ENCODE peak calls at places on chromosome 22, in four cellular contexts. K is GM12878, S is K562, O is HepG2. N is an unnamed sample.

GRCh38 chr22:47124451-47124881 is 362.0 kb downstream of the TBC1D22A start:
- DNase-seq in K (no peak), S (no peak), O (no peak), N (no peak)

GRCh38 chr22:29820941-29821789 is 16.9 kb downstream of the ASCC2 start:
- DNase-seq in O (peak; percentile 86), K (peak; percentile 82), S (peak; percentile 95), N (no peak)

GRCh38 chr22:18070556-18071306 is 7.1 kb upstream of the PEX26 start:
- DNase-seq in S (no peak), O (peak; percentile 25), K (no peak), N (no peak)

GRCh38 chr22:21455334-21456089 is 11.7 kb upstream of the TMEM191C start:
- DNase-seq in S (no peak), O (no peak), K (no peak), N (no peak)

GRCh38 chr22:21933899-21934298 is 18.7 kb downstream of the PPM1F start:
- DNase-seq in K (no peak), S (no peak), O (no peak), N (no peak)

GRCh38 chr22:35930933-35931332 is 97.7 kb downstream of the RBFOX2 start:
- DNase-seq in S (peak; percentile 64), O (peak; percentile 78), K (peak; percentile 24), N (peak; percentile 55)

GRCh38 chr22:20887375-20887774 is 28.6 kb downstream of the SNAP29 start:
- DNase-seq in K (no peak), S (no peak), O (no peak), N (no peak)

GRCh38 chr22:48099251-48099650 is 1336.8 kb downstream of the TBC1D22A start:
- DNase-seq in O (no peak), K (no peak), S (no peak), N (no peak)

GRCh38 chr22:36147196-36147788 is 13.3 kb downstream of the APOL3 start:
- DNase-seq in O (no peak), S (no peak), K (no peak), N (no peak)

GRCh38 chr22:19693581-19693980 is 20.7 kb upstream of the SEPTIN5 start:
- DNase-seq in O (no peak), K (no peak), S (no peak), N (no peak)

GRCh38 chr22:30968015-30968923 is at the start of gene MORC2:
- DNase-seq in K (no peak), O (peak; percentile 58), S (peak; percentile 85), N (no peak)

GRCh38 chr22:30459206-30460052 is 12.4 kb downstream of the SEC14L3 start:
- DNase-seq in S (peak; percentile 47), O (peak; percentile 12), K (no peak), N (no peak)

GRCh38 chr22:19665784-19666662 is 48.3 kb upstream of the SEPTIN5 start:
- DNase-seq in K (no peak), O (no peak), S (no peak), N (no peak)

GRCh38 chr22:32558681-32559355 is 84.2 kb downstream of the FBXO7 start:
- DNase-seq in O (no peak), S (no peak), K (no peak), N (no peak)

GRCh38 chr22:32202539-32203180 is 2.2 kb downstream of the RFPL2 start:
- DNase-seq in O (peak; percentile 68), S (peak; percentile 22), K (no peak), N (peak; percentile 64)

GRCh38 chr22:32334640-32335365 is 22.9 kb upstream of the RFPL3 start:
- DNase-seq in S (no peak), O (no peak), K (no peak), N (no peak)

GRCh38 chr22:24532075-24532474 is 22.9 kb downstream of the GUCD1 start:
- DNase-seq in K (no peak), S (no peak), O (no peak), N (no peak)

GRCh38 chr22:35629406-35630234 is 12.5 kb upstream of the MB start:
- DNase-seq in S (peak; percentile 56), K (peak; percentile 61), O (no peak), N (no peak)

GRCh38 chr22:32754413-32755041 is 47.0 kb upstream of the TIMP3 start:
- DNase-seq in S (no peak), O (peak; percentile 83), K (no peak), N (no peak)

GRCh38 chr22:35218079-35218478 is 39.2 kb upstream of the HMGXB4 start:
- DNase-seq in K (no peak), O (no peak), S (no peak), N (no peak)

GRCh38 chr22:17875156-17875555 is 100.9 kb upstream of the BID start:
- DNase-seq in S (no peak), K (no peak), O (no peak), N (no peak)

GRCh38 chr22:50268655-50269113 is 1.5 kb downstream of the MAPK11 start:
- DNase-seq in S (no peak), K (no peak), O (no peak), N (no peak)

GRCh38 chr22:42863349-42863911 is 6.4 kb upstream of the ARFGAP3 start:
- DNase-seq in K (peak; percentile 46), S (no peak), O (no peak), N (no peak)

GRCh38 chr22:42615092-42615859 is 593 bp upstream of the POLDIP3 start:
- DNase-seq in O (peak; percentile 96), S (peak; percentile 96), K (peak; percentile 98), N (peak; percentile 79)

GRCh38 chr22:31081963-31082605 is 966 bp downstream of the SMTN start:
- DNase-seq in O (no peak), S (no peak), K (no peak), N (no peak)

DNA sequence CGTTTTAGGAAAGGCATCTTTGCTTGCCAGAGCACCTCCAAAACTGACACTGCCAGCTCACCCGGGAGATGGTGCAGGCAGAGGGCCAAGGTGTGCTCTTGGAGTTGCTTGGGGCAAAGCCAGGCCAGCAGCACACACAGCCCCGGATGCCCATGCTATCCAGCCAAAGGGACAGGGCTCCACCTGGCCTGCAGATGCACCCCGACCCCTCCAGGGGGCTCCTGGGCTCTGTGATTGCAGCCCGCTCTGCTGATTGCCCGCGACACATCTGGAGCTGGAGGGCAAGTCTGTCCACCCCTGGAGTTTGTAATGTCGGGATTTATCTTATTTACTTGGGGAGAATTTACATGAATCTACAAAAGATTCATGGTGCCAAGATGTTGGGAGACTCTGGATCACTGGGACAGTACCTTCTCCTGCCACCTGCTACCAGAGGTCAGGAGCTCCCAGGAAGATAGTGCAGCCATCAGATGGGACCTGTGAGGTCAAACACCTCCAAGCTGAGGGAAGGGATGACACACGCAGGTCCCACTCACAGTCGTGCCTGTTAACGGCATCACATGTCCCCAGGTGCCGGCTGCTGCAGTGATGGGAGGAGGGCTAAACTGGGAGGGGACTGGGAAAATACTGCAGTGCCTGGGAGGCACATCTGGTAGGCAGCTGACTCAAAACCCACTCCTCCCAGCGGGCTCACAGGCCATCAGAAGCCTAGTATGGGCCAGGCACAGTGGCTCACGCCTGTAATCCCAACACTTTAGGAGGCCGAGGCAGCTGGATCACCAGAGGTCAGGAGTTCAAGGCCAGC is 17.2 kb downstream of the CBX7 start:
- DNase-seq in S (peak; percentile 64), O (peak; percentile 55), K (no peak), N (peak; percentile 70)
- TF ChIP-seq TARDBP in S (no peak), O (no peak), K (no peak), N (no peak)

DNA sequence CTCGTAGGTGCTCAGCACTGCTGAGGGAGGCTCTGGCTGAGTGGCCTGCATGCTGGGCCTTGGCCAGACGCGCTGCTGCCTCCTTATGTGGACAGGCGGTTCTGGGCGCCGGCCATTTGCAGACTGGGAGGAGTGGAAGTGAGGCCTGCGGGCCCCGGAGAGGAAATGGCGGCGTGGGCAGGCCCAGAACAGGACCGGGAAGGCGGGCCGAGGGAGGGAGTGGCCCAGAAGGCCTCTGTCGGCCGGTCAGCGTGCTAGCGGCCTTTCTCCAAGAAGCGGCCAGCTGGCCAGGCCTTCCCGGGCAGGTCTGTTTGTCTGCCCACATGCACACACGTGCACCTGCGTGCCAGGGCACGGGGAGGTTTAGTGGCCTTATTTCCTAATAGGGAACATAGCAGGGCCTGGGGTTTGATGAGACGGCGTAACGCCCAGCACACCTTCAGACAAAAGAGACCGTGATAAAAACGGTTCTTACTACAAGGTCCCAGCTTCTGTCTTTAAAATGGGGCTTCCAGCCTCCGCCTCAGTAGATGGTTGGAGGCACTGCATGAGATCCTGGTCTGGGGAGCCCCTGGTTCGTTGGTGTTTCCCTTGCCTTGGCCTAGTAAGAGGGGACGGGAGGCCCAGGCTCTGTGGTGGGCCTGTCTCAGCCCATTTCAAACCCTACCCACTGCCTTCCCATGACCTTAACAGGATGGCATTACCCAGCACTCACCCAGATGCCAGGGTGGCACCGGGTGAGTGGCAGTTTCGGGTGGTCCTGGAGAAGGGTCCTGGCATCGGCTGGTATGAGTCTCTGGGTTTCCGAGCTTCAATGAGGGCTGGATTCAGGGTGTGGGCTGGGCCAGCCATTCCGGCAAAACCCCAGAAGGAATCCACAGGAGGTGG is 65.1 kb upstream of the PPARA start:
- DNase-seq in K (no peak), S (peak; percentile 71), O (no peak), N (no peak)
- TF ChIP-seq SP1 in K (no peak), S (no peak), O (no peak), N (no peak)

DNA sequence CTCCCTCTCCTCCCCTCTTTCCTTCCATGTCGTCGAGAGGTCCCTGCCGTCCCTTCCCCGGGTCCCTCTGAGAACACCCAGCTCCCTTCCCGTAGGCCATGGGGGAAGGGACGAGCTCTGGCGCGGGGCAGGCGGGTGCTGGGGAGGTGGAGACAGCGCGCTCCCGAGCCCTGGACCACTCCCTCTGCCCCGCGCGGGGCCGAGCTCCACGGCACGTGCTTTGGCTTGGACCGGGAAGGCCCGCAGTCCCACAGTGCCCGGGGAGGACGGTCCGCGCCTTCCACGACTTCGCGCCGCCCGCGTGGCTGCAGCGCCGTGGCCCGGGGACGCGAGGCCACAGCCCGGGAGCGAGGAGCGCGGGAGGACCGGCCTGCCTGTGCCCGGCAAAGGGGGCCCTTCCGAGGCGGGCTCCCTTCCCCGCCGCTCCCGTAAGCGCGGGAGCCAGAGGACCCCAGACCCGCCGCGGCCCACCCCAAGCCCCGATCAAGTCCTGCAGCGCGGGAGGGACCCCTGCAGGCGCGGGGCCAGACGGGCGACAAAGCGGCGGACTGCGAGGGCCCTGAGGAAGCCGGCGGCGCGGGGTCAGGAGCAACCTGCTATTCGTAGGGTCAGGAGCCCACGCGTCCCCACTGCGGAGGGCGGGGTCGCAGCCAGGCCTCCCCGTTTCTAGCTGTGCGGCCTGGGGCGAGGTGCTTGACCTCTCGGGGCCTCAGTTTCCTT is 110.4 kb downstream of the WNT7B start:
- DNase-seq in K (no peak), S (no peak), O (no peak), N (no peak)
- TF ChIP-seq TARDBP in K (no peak), S (no peak), O (no peak), N (no peak)

DNA sequence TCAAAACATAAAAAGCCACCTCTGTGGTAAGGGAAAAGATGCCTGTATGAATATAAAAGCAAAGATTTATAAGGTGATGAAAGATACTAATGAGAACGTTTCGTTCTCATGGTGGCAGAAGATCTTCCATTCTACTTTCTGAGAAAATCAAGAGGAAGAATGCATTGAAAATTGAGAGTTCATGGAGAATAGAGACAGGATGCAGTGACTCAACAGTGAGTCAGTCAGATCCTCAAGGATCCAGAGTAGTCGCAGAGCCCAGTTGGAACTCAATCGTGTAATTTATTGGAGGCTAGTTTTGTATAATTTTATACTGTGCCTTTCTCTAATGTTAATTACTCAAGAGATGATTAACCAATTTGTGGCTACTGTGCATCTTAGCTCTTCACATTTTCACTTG is 73.3 kb downstream of the ENTHD1 start:
- DNase-seq in S (peak; percentile 52), O (no peak), K (no peak), N (no peak)
- TF ChIP-seq SP1 in S (no peak), O (no peak), K (no peak), N (no peak)